ENCODE peak calls at places on chromosome 14, in eight cellular contexts. J is left lung; K is neural progenitor cell; V is testis; D is CD8-positive, alpha-beta T cell; C is SJCRH30; T is colonic mucosa; I is stomach. H is an unnamed sample. For H3K4me1, the result is how much of the 10 kb centered on the place peaks cover.

GRCh38 chr14:75711134-75711795 is 50.2 kb downstream of the TTLL5 start:
- DNase-seq in D (no peak), C (peak), V (no peak), I (peak), T (no peak), J (no peak), K (peak), H (no peak)

GRCh38 chr14:79476133-79476532 is 735.2 kb downstream of the DIO2 start:
- DNase-seq in D (no peak), J (no peak), K (no peak), V (no peak), T (no peak), I (no peak), C (no peak), H (no peak)

GRCh38 chr14:36426836-36427235 is 93.2 kb downstream of the NKX2-1 start:
- DNase-seq in C (no peak), K (no peak), T (no peak), V (no peak), I (no peak), D (no peak), J (no peak), H (no peak)

GRCh38 chr14:94571950-94572349 is 9.3 kb upstream of the SERPINA5 start:
- DNase-seq in D (no peak), J (no peak), I (no peak), T (no peak), K (no peak), V (peak), C (no peak), H (no peak)

GRCh38 chr14:36582011-36582873 is at the start of gene NKX2-8:
- DNase-seq in J (peak), C (no peak), T (no peak), I (no peak), K (peak), V (peak), D (no peak), H (no peak)

GRCh38 chr14:30355431-30355913 is 203.5 kb upstream of the G2E3 start:
- DNase-seq in T (no peak), K (no peak), D (no peak), I (no peak), C (peak), V (no peak), J (no peak), H (no peak)

GRCh38 chr14:77980475-77981321 is 180.8 kb downstream of the ADCK1 start:
- DNase-seq in K (peak), C (no peak), I (peak), T (peak), D (no peak), V (peak), J (peak), H (no peak)

GRCh38 chr14:50666772-50667490 is 1.2 kb downstream of the SAV1 start:
- DNase-seq in K (peak), V (peak), I (peak), T (peak), C (peak), J (no peak), D (peak), H (no peak)

GRCh38 chr14:90727082-90727481 is 89.1 kb downstream of the TTC7B start:
- DNase-seq in C (no peak), K (no peak), D (no peak), I (no peak), J (no peak), T (no peak), V (no peak), H (no peak)

GRCh38 chr14:99758121-99758871 is 34.9 kb upstream of the EML1 start:
- DNase-seq in V (no peak), C (no peak), I (no peak), J (no peak), T (no peak), D (no peak), K (peak), H (peak)

GRCh38 chr14:32808574-32809098 is 130.0 kb upstream of the NPAS3 start:
- DNase-seq in D (no peak), K (no peak), I (no peak), C (peak), T (no peak), V (no peak), J (no peak), H (no peak)

GRCh38 chr14:101230161-101230850 is 326.8 kb upstream of the RTL1 start:
- DNase-seq in J (no peak), K (no peak), V (peak), T (no peak), D (peak), C (no peak), I (no peak), H (peak)

GRCh38 chr14:50402965-50403364 is 6.3 kb upstream of the CDKL1 start:
- DNase-seq in D (no peak), C (no peak), J (no peak), K (no peak), I (no peak), V (no peak), T (no peak), H (no peak)

GRCh38 chr14:69887740-69888657 is 8.8 kb downstream of the SMOC1 start:
- DNase-seq in D (no peak), C (no peak), K (no peak), I (no peak), J (no peak), T (no peak), V (no peak), H (no peak)

GRCh38 chr14:55240526-55241178 is 30.6 kb upstream of the FBXO34 start:
- DNase-seq in C (no peak), J (peak), T (no peak), D (no peak), K (peak), V (no peak), I (no peak), H (peak)

GRCh38 chr14:87725318-87725717 is 267.7 kb downstream of the GALC start:
- DNase-seq in T (no peak), I (no peak), D (no peak), V (no peak), J (no peak), K (no peak), C (no peak), H (no peak)

GRCh38 chr14:89589400-89590128 is 172.5 kb upstream of the FOXN3 start:
- DNase-seq in C (no peak), I (no peak), K (no peak), J (no peak), D (no peak), V (no peak), T (no peak), H (peak)

GRCh38 chr14:39683711-39684110 is 251.5 kb upstream of the FBXO33 start:
- DNase-seq in T (no peak), J (no peak), C (no peak), V (no peak), D (no peak), I (no peak), K (no peak), H (no peak)

GRCh38 chr14:20782280-20782890 is 1.3 kb downstream of the RNASE6 start:
- DNase-seq in I (no peak), K (peak), V (no peak), C (no peak), T (peak), J (no peak), D (peak), H (no peak)
- H3K4me1 ChIP-seq in I (under half), K (under half), V (under half), C (under half), T (under half), J (under half), D (under half), H (under half)

DNA sequence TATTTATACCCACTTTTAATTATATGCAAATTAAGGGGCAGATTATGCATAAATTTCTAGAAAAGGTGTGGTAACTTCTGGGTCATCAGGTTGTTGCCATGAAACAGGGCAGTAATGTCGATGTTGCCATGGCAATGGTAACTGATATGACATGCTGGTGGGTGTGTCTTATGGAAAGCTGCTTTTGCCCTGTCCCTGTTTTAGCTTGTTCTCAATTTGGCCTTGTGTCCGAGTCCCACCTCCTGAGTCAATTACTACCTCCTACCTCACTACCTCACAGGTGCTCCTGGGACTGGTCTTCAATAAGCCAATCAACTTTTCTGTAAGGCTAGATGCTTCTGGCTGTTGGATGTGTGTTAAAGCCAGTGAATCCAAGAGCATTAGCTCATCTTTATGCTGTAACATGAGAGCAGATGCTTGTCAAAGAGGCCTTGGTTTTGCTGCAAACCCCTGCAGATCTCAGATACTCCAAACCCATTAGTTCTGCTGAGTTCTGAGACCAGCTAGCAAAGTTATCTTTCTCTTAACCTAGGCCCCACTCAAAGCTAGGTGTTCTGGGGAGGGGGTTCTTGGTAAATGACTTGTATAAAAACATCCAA is 61.2 kb downstream of the PPM1A start:
- DNase-seq in D (no peak), K (no peak), C (peak), I (no peak), T (no peak), V (no peak), J (no peak), H (no peak)
- H3K27ac ChIP-seq in D (no peak), K (no peak), C (no peak), I (no peak), T (no peak), V (no peak), J (no peak), H (no peak)

GRCh38 chr14:105484997-105485393 is 1.7 kb upstream of the CRIP1 start:
- DNase-seq in C (no peak), I (no peak), J (no peak), V (no peak), K (no peak), T (no peak), D (no peak), H (no peak)

GRCh38 chr14:105485720-105486332 is 860 bp upstream of the CRIP1 start:
- DNase-seq in K (peak), D (no peak), I (no peak), V (no peak), J (no peak), T (peak), C (peak), H (no peak)

GRCh38 chr14:105482486-105483110 is 4.1 kb upstream of the CRIP1 start:
- DNase-seq in I (no peak), D (no peak), J (no peak), C (no peak), K (no peak), T (no peak), V (no peak), H (no peak)

GRCh38 chr14:105483300-105484068 is 3.2 kb upstream of the CRIP1 start:
- DNase-seq in V (no peak), J (no peak), T (peak), I (no peak), K (no peak), C (no peak), D (no peak), H (no peak)

GRCh38 chr14:105484069-105484996 is 2.4 kb upstream of the CRIP1 start:
- DNase-seq in T (peak), D (peak), V (no peak), C (no peak), J (no peak), K (peak), I (no peak), H (peak)
- H3K4me1 ChIP-seq in T (under half), D (half or more), V (under half), C (under half), J (half or more), K (under half), I (half or more), H (under half)

GRCh38 chr14:92686411-92686762 is 62.0 kb downstream of the LGMN start:
- DNase-seq in K (no peak), I (no peak), J (no peak), V (no peak), T (no peak), C (no peak), D (no peak), H (peak)

GRCh38 chr14:92690171-92691011 is 58.0 kb downstream of the LGMN start:
- DNase-seq in J (no peak), V (peak), D (no peak), T (peak), I (peak), K (no peak), C (no peak), H (peak)

GRCh38 chr14:92686763-92687427 is 61.5 kb downstream of the LGMN start:
- DNase-seq in D (peak), C (peak), I (peak), V (peak), J (peak), K (peak), T (peak), H (peak)

GRCh38 chr14:92687681-92688433 is 60.6 kb downstream of the LGMN start:
- DNase-seq in J (peak), V (no peak), I (peak), C (no peak), D (no peak), K (peak), T (no peak), H (peak)

DNA sequence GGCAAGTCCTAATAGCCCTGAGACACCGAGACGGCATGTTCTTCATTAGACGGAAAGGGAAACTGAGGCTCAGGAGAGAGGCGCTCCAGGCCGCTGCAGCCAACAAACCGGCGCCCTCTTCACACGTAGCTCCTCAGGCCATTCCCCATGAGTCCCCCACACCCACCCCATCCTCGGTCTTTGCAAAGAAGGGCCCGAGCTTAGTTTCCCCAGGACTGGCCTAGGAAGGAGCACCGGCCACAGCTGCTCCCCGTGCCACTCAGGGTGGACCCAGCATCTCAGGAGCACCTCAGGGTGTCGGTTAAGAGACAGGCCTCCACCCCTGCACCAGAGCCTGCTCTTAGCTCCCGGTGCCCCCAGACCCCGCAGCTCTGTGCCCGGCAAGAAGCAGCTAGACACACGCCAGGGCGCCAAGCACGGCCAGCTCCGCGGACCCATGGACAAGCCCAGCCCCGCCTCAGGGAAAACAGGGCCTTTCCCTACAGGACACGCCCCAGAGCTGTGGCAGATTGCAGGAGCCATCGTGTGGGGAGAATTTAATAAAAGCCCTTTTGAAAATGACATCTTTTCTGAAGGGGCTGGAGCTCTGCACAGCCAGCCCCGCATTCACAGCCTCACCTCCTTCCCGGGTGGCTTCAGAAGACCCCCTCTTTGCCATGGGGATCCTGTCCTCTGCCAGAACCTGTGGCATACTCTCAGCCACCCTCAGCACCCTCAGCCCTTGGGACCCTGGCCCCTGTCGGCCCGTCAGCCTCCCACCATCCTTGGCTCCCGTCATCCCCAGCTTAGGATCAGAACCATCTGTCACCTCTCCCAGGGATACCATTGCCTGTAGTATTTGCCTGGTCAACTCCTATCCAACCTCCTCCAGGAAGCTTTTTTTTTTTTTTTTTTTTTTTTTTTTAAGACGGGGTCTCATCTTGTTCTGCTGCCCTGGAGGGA is 59.7 kb downstream of the LGMN start:
- DNase-seq in V (no peak), J (no peak), C (no peak), I (peak), D (no peak), K (no peak), T (peak), H (no peak)
- H3K27ac ChIP-seq in V (no peak), J (no peak), C (no peak), I (peak), D (no peak), K (no peak), T (no peak), H (no peak)

DNA sequence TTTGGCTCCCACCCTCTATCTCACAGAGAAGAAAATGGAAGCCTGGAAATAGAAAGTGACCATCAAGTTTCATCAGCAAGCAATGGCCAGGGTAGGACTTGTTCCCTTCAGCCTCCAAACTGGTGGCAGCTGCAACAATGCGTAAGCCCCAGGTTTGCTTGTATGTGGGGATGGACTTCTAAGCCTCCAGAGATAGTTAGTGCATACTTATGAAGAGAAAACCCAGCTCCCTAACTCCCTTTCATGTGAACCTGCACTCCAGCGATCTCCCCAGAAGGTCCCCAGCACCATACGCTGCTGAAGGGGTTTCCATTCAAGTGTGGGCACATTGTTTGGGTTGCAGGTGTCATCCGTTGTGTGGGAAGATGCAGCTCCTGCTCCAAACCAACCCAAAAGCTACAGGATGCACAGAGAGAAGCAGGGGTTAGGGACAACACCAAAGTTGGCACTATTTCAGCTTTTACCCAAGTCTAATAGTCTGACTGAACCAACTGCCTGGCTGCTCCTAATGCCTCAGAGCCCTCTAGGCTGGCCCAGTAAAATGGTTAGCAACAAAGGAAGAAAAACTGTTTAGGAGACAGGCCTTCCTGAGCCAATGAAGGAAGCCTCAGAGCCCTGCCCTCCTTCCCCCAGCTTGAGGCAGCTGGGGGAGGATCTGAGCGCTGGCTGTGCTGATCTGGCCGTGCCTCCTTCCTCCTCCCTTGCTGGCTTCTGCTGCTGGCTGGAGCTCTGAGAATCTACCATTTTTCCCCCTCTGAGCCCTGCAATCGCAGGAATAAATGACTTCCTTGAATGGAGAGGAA is 12.3 kb downstream of the ZFP36L1 start:
- DNase-seq in C (no peak), I (peak), J (peak), D (peak), V (peak), K (peak), T (peak), H (no peak)
- H3K4me1 ChIP-seq in C (under half), I (half or more), J (under half), D (half or more), V (half or more), K (under half), T (under half), H (under half)

GRCh38 chr14:97713023-97713422 is 915.8 kb downstream of the VRK1 start:
- DNase-seq in T (no peak), K (no peak), J (no peak), D (no peak), I (no peak), C (no peak), V (no peak), H (no peak)

GRCh38 chr14:97709552-97709951 is 912.4 kb downstream of the VRK1 start:
- DNase-seq in K (no peak), J (no peak), T (no peak), I (no peak), V (no peak), C (no peak), D (peak), H (no peak)

GRCh38 chr14:97707603-97708002 is 910.4 kb downstream of the VRK1 start:
- DNase-seq in T (no peak), K (no peak), V (no peak), J (no peak), I (no peak), D (peak), C (no peak), H (no peak)

GRCh38 chr14:97712471-97712870 is 915.3 kb downstream of the VRK1 start:
- DNase-seq in C (no peak), K (no peak), D (no peak), T (no peak), J (no peak), I (no peak), V (no peak), H (no peak)

GRCh38 chr14:97710726-97711125 is 913.5 kb downstream of the VRK1 start:
- DNase-seq in T (no peak), V (no peak), C (no peak), D (no peak), I (no peak), J (no peak), K (no peak), H (no peak)
- H3K27ac ChIP-seq in T (no peak), V (no peak), C (no peak), D (no peak), I (no peak), J (no peak), K (no peak), H (no peak)

GRCh38 chr14:70931008-70931407 is 23.7 kb downstream of the PCNX1 start:
- DNase-seq in C (no peak), V (no peak), T (no peak), I (no peak), J (no peak), K (no peak), D (no peak), H (no peak)
- H3K4me1 ChIP-seq in C (under half), V (under half), T (under half), I (half or more), J (under half), K (under half), D (under half), H (under half)

H was measured in aorta.